ENCODE peak calls at places on chromosomes 11 and 22, in ten cellular contexts. T is WERI-Rb-1, F is tibial artery, K is adrenal gland, J is DND-41, B is esophagus squamous epithelium, D is coronary artery, M is pancreas, U is right cardiac atrium, I is heart right ventricle. Z is an unnamed sample.

GRCh38 chr11:31808721-31809542 is 2.2 kb downstream of the PAX6 start:
- DNase-seq in K (no peak), D (no peak), T (no peak), M (peak), B (no peak), U (no peak), I (no peak), J (no peak), F (no peak), Z (no peak)

GRCh38 chr11:61974766-61975631 is 7.6 kb upstream of the FTH1 start:
- DNase-seq in I (no peak), D (no peak), T (no peak), K (no peak), B (no peak), U (no peak), J (no peak), F (no peak), M (peak), Z (no peak)

GRCh38 chr11:119206512-119207299 is 567 bp downstream of the CBL start:
- DNase-seq in T (peak), K (peak), M (peak), D (peak), F (peak), B (peak), J (peak), U (peak), I (peak), Z (no peak)

GRCh38 chr22:43441751-43442150 is 29.9 kb downstream of the MPPED1 start:
- DNase-seq in U (no peak), M (no peak), T (no peak), I (no peak), D (no peak), B (no peak), K (no peak), F (no peak), J (no peak), Z (no peak)

GRCh38 chr11:78920329-78920728 is 345.7 kb upstream of the NARS2 start:
- DNase-seq in I (no peak), U (no peak), D (no peak), F (no peak), M (no peak), B (no peak), J (no peak), T (no peak), K (no peak), Z (no peak)

GRCh38 chr11:44623716-44624491 is 58.4 kb downstream of the CD82 start:
- DNase-seq in B (no peak), M (peak), I (no peak), U (no peak), D (peak), F (no peak), J (peak), K (no peak), T (peak), Z (no peak)

GRCh38 chr22:49961601-49962011 is 1.0 kb downstream of the PIM3 start:
- DNase-seq in M (peak), I (peak), D (no peak), K (no peak), J (no peak), U (no peak), T (no peak), F (no peak), B (no peak), Z (peak)

GRCh38 chr11:44577231-44577834 is 11.9 kb downstream of the CD82 start:
- DNase-seq in F (no peak), M (no peak), D (no peak), I (no peak), T (no peak), B (no peak), U (no peak), K (no peak), J (no peak), Z (no peak)

GRCh38 chr11:12244156-12244555 is 133.2 kb upstream of the PARVA start:
- DNase-seq in U (no peak), F (no peak), D (no peak), J (no peak), B (no peak), T (no peak), K (no peak), M (no peak), I (no peak), Z (no peak)

GRCh38 chr22:32623943-32624342 is 149.3 kb downstream of the FBXO7 start:
- DNase-seq in D (peak), T (no peak), K (peak), B (no peak), M (no peak), J (no peak), I (peak), U (peak), F (peak), Z (no peak)

GRCh38 chr22:22802346-22802970 is 85.2 kb upstream of the IGLL5 start:
- DNase-seq in D (no peak), I (no peak), M (no peak), T (no peak), J (peak), B (no peak), F (no peak), K (no peak), U (no peak), Z (no peak)

GRCh38 chr22:29206372-29207230 is 905 bp downstream of the EMID1 start:
- DNase-seq in F (no peak), B (no peak), T (no peak), U (no peak), D (no peak), J (no peak), K (no peak), M (no peak), I (no peak), Z (no peak)
- H3K27ac ChIP-seq in F (no peak), B (no peak), T (peak), U (no peak), D (no peak), J (peak), K (peak), M (no peak), I (no peak), Z (no peak)

GRCh38 chr11:128507936-128508335 is 79.4 kb downstream of the ETS1 start:
- DNase-seq in J (no peak), D (no peak), F (no peak), M (no peak), K (no peak), T (no peak), I (no peak), U (no peak), B (no peak), Z (no peak)

GRCh38 chr11:128506384-128506783 is 81.0 kb downstream of the ETS1 start:
- DNase-seq in D (no peak), M (no peak), K (no peak), T (peak), B (no peak), U (peak), F (no peak), I (no peak), J (no peak), Z (no peak)

GRCh38 chr11:128508785-128509518 is 78.4 kb downstream of the ETS1 start:
- DNase-seq in D (no peak), J (no peak), U (no peak), T (no peak), M (no peak), I (no peak), B (no peak), K (no peak), F (no peak), Z (no peak)

GRCh38 chr11:128505449-128506058 is 81.8 kb downstream of the ETS1 start:
- DNase-seq in M (no peak), J (no peak), T (peak), U (no peak), F (no peak), D (no peak), B (no peak), I (no peak), K (no peak), Z (peak)

GRCh38 chr11:128506999-128507591 is 80.3 kb downstream of the ETS1 start:
- DNase-seq in M (peak), F (peak), B (peak), T (peak), K (peak), D (peak), J (no peak), I (peak), U (peak), Z (no peak)
- H3K27ac ChIP-seq in M (peak), F (peak), B (peak), T (peak), K (peak), D (peak), J (no peak), I (peak), U (peak), Z (no peak)

DNA sequence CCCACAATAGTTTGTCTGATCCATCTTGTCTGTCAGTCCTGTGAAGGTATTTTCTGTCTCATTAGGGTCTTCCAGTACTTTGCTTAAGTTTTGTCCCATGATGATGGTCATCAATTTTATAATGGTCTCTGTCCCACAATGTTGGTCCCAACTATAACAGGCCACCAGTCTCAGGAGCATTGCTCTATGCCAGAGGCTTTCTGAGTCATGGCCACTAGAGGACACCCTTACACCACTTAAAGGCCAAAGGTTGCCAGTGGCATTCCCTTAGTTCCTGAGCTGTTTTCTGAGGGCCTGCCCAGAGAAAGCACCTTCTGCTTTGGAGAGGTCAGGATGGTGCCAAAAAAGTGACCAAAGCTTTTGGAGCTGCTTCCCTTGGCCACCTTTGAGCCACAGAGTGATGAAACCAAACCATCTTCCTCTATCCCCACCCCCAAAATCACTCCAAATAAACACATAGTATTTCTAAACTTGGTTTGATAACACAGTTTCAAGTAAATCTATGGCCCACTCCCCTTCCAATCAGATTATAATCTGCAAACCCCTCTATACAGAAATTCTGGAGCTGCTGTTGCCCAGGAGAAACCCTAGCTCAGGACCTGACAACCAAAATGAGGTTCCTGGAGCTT is 19.3 kb downstream of the EIF3F start:
- DNase-seq in B (no peak), I (peak), U (peak), J (peak), T (peak), K (peak), D (no peak), F (no peak), M (no peak), Z (peak)
- H3K27ac ChIP-seq in B (no peak), I (no peak), U (no peak), J (no peak), T (no peak), K (no peak), D (no peak), F (no peak), M (no peak), Z (no peak)

GRCh38 chr11:126035718-126036117 is 26.9 kb downstream of the CDON start:
- DNase-seq in F (no peak), D (no peak), I (no peak), T (no peak), B (no peak), K (no peak), M (no peak), J (no peak), U (no peak), Z (no peak)
- H3K27ac ChIP-seq in F (no peak), D (no peak), I (no peak), T (no peak), B (no peak), K (no peak), M (no peak), J (no peak), U (no peak), Z (no peak)

GRCh38 chr11:69009441-69010211 is 3.4 kb downstream of the MRGPRF start:
- DNase-seq in U (no peak), F (no peak), J (no peak), D (peak), K (no peak), I (no peak), B (no peak), T (no peak), M (peak), Z (no peak)
- H3K27ac ChIP-seq in U (no peak), F (peak), J (no peak), D (peak), K (peak), I (peak), B (peak), T (no peak), M (no peak), Z (no peak)

GRCh38 chr11:94754335-94754734 is 13.8 kb upstream of the AMOTL1 start:
- DNase-seq in T (no peak), F (no peak), I (no peak), K (no peak), M (no peak), D (no peak), J (no peak), U (no peak), B (no peak), Z (no peak)
- H3K27ac ChIP-seq in T (no peak), F (no peak), I (no peak), K (no peak), M (no peak), D (no peak), J (no peak), U (no peak), B (no peak), Z (no peak)

Z was measured in caudate nucleus.